ENCODE peak calls at places on chromosomes 6 and 20, in seven cellular contexts. F is tibial nerve, Z is gastrocnemius medialis, U is fibroblast of lung, Q is esophagus squamous epithelium, I is psoas muscle, J is colonic mucosa. R is an unnamed sample. For H3K27me3, the result is how much of the 10 kb centered on the place peaks cover.

GRCh38 chr6:57021086-57021720 is 25.3 kb upstream of the KIAA1586 start:
- DNase-seq in Z (no peak), Q (no peak), F (no peak), I (no peak), U (peak), J (no peak), R (no peak)

GRCh38 chr6:35392111-35392702 is 49.8 kb downstream of the PPARD start:
- DNase-seq in U (no peak), Z (no peak), I (no peak), F (no peak), Q (no peak), J (peak), R (no peak)

GRCh38 chr6:109766167-109766566 is 75.1 kb downstream of the FIG4 start:
- DNase-seq in U (no peak), I (no peak), Q (no peak), J (no peak), F (no peak), Z (peak), R (no peak)

GRCh38 chr6:33375143-33375649 is 16.4 kb upstream of the KIFC1 start:
- DNase-seq in U (peak), F (peak), Z (peak), I (peak), Q (no peak), J (peak), R (peak)

GRCh38 chr6:35599761-35600658 is 87.3 kb upstream of the TULP1 start:
- DNase-seq in F (no peak), Z (no peak), I (no peak), U (no peak), J (no peak), Q (no peak), R (no peak)

GRCh38 chr6:149925974-149926777 is 3.3 kb upstream of the RAET1G start:
- DNase-seq in F (peak), J (peak), Z (peak), U (peak), Q (peak), I (peak), R (peak)

GRCh38 chr6:161360505-161360904 is 86.6 kb upstream of the AGPAT4 start:
- DNase-seq in Q (no peak), U (no peak), Z (no peak), F (no peak), I (no peak), J (no peak), R (no peak)

GRCh38 chr20:32004963-32005362 is 5.3 kb upstream of the CCM2L start:
- DNase-seq in I (no peak), Q (no peak), F (no peak), U (peak), J (no peak), Z (no peak), R (no peak)

GRCh38 chr6:129133770-129134192 is 250.8 kb downstream of the LAMA2 start:
- DNase-seq in Q (no peak), Z (no peak), J (no peak), I (no peak), F (no peak), U (peak), R (no peak)

GRCh38 chr6:84752118-84752850 is 12.1 kb downstream of the TBX18 start:
- DNase-seq in I (no peak), F (no peak), U (no peak), Q (no peak), Z (no peak), J (no peak), R (no peak)

GRCh38 chr6:5730586-5731263 is 276.0 kb downstream of the NRN1 start:
- DNase-seq in I (no peak), Z (no peak), J (no peak), Q (no peak), U (peak), F (no peak), R (no peak)

GRCh38 chr6:156741287-156742073 is 35.7 kb upstream of the ARID1B start:
- DNase-seq in U (no peak), J (no peak), I (no peak), F (no peak), Q (no peak), Z (no peak), R (no peak)

GRCh38 chr6:97361286-97361685 is 78.3 kb upstream of the MMS22L start:
- DNase-seq in J (no peak), I (no peak), Z (no peak), F (no peak), Q (no peak), U (no peak), R (no peak)

GRCh38 chr6:163392533-163392932 is 22.0 kb upstream of the QKI start:
- DNase-seq in U (peak), I (no peak), Z (no peak), Q (no peak), J (no peak), F (no peak), R (peak)

GRCh38 chr6:119283979-119284545 is 65.5 kb downstream of the MAN1A1 start:
- DNase-seq in J (no peak), U (no peak), Z (no peak), Q (no peak), I (no peak), F (no peak), R (no peak)

GRCh38 chr6:85798934-85799490 is 156.3 kb upstream of the SYNCRIP start:
- DNase-seq in Q (no peak), J (no peak), U (no peak), F (no peak), I (no peak), Z (no peak), R (no peak)

GRCh38 chr20:23144856-23145255 is 58.7 kb upstream of the CD93 start:
- DNase-seq in J (no peak), U (no peak), Q (no peak), F (no peak), I (peak), Z (no peak), R (no peak)

GRCh38 chr6:101126501-101126900 is 245.4 kb upstream of the ASCC3 start:
- DNase-seq in J (no peak), U (no peak), Q (no peak), F (no peak), I (no peak), Z (no peak), R (no peak)

GRCh38 chr20:25867776-25868649 is 171.4 kb upstream of the ZNF337 start:
- DNase-seq in J (peak), I (peak), F (no peak), Z (peak), U (peak), Q (no peak), R (peak)

GRCh38 chr6:52990342-52990741 is 4.7 kb downstream of the GSTA4 start:
- DNase-seq in F (no peak), I (no peak), J (peak), Q (no peak), U (peak), Z (no peak), R (no peak)

GRCh38 chr6:154229796-154230195 is 126.8 kb downstream of the IPCEF1 start:
- DNase-seq in Z (no peak), J (no peak), I (no peak), U (no peak), F (no peak), Q (no peak), R (no peak)

GRCh38 chr6:6694368-6694780 is 105.9 kb downstream of the LY86 start:
- DNase-seq in U (no peak), F (no peak), Z (no peak), I (no peak), J (peak), Q (no peak), R (no peak)

GRCh38 chr6:73548458-73549446 is 27.9 kb upstream of the EEF1A1 start:
- DNase-seq in U (no peak), Q (no peak), I (no peak), F (no peak), J (no peak), Z (no peak), R (peak)

GRCh38 chr6:110013396-110013795 is 35.3 kb downstream of the GPR6 start:
- DNase-seq in J (no peak), F (no peak), U (no peak), I (no peak), Q (no peak), Z (no peak), R (no peak)

GRCh38 chr20:38557174-38557573 is 23.8 kb upstream of the ADIG start:
- DNase-seq in Q (no peak), I (no peak), J (no peak), U (no peak), F (no peak), Z (no peak), R (no peak)

GRCh38 chr6:106963544-106963943 is 11.0 kb downstream of the CD24 start:
- DNase-seq in Z (no peak), Q (no peak), I (no peak), F (no peak), J (no peak), U (no peak), R (no peak)

GRCh38 chr20:43749734-43750294 is 23.0 kb upstream of the GTSF1L start:
- DNase-seq in F (peak), Z (peak), J (peak), U (peak), I (peak), Q (no peak), R (peak)

GRCh38 chr6:148577687-148578488 is 168.9 kb upstream of the UST start:
- DNase-seq in F (peak), U (peak), J (peak), Z (peak), I (peak), Q (no peak), R (peak)

GRCh38 chr6:144744720-144745119 is 459.6 kb downstream of the UTRN start:
- DNase-seq in Z (no peak), J (no peak), Q (no peak), U (no peak), F (no peak), I (no peak), R (no peak)

GRCh38 chr6:9405369-9405768 is 970.0 kb upstream of the SLC35B3 start:
- DNase-seq in J (no peak), U (peak), Q (no peak), F (no peak), Z (no peak), I (no peak), R (no peak)

GRCh38 chr6:2021713-2022125 is 223.7 kb downstream of the GMDS start:
- DNase-seq in Z (peak), U (peak), F (peak), J (peak), Q (no peak), I (peak), R (no peak)

GRCh38 chr6:91087864-91088263 is 501.0 kb upstream of the MAP3K7 start:
- DNase-seq in Q (no peak), J (no peak), U (no peak), F (no peak), I (no peak), Z (no peak), R (no peak)

GRCh38 chr6:139257821-139258398 is 33.9 kb downstream of the TXLNB start:
- DNase-seq in F (no peak), Q (no peak), J (no peak), U (no peak), Z (no peak), I (no peak), R (no peak)

GRCh38 chr6:105024803-105025202 is 67.9 kb downstream of the LIN28B start:
- DNase-seq in J (no peak), U (no peak), F (no peak), I (no peak), Z (no peak), Q (no peak), R (no peak)
- H3K4me3 ChIP-seq in J (no peak), U (no peak), F (no peak), I (no peak), Z (no peak), Q (no peak), R (no peak)

DNA sequence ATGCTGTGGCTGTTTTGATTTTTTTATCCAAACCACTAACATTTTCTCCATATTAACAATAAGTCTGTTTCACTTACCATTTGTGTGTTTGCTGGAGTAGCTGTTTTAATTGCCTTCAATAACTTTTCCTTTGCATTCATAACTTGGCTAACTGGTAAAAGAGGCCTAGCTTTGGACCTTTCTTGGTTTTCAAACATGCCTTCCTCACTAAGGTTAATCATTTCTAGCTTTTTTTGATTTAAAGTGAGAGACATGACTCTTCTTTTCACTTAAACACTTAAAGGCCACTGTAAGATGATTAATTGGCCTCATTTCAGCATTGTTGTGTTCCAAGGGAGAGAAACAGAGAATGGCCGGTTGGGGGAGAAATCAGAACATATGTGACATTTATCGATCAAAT is 2.9 kb downstream of the WFDC12 start:
- DNase-seq in Z (no peak), F (no peak), U (no peak), J (no peak), Q (no peak), I (no peak), R (no peak)
- H3K27me3 ChIP-seq in Z (under half), F (under half), U (under half), J (under half), Q (under half), I (under half), R (under half)

GRCh38 chr6:81751388-81752083 is 945 bp downstream of the TENT5A start:
- DNase-seq in F (peak), Z (peak), U (peak), I (peak), Q (peak), J (peak), R (peak)
- H3K4me3 ChIP-seq in F (peak), Z (peak), U (peak), I (peak), Q (peak), J (peak), R (peak)

DNA sequence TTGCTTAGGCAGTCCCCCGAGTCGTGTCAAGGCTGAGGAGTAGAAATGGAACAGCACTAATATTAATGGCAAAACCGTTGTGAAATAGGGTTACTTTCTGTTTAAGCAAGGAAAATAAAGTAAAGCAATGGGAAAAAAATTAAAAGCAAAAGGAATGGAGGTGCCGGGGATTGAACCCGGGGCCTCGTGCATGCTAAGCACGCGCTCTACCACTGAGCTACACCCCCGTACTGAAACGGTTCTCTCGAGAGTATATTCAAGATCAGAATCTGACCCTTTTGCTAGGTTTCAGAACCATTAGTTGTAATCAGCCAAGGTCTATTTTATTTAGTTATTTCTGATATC is 85.5 kb downstream of the TRIM27 start:
- DNase-seq in U (peak), F (no peak), I (no peak), Q (no peak), Z (no peak), J (peak), R (peak)
- H3K27me3 ChIP-seq in U (under half), F (under half), I (under half), Q (under half), Z (under half), J (under half), R (under half)

GRCh38 chr6:169342655-169343054 is 89.0 kb upstream of the THBS2 start:
- DNase-seq in J (no peak), U (no peak), Z (no peak), Q (no peak), I (no peak), F (no peak), R (no peak)

GRCh38 chr6:169345198-169345597 is 91.6 kb upstream of the THBS2 start:
- DNase-seq in Q (no peak), U (peak), F (no peak), I (no peak), J (no peak), Z (no peak), R (no peak)

GRCh38 chr6:169341706-169342105 is 88.1 kb upstream of the THBS2 start:
- DNase-seq in I (no peak), F (no peak), J (no peak), U (no peak), Z (no peak), Q (no peak), R (no peak)

GRCh38 chr6:169344651-169345050 is 91.0 kb upstream of the THBS2 start:
- DNase-seq in J (no peak), I (no peak), Z (no peak), F (no peak), Q (no peak), U (no peak), R (no peak)

DNA sequence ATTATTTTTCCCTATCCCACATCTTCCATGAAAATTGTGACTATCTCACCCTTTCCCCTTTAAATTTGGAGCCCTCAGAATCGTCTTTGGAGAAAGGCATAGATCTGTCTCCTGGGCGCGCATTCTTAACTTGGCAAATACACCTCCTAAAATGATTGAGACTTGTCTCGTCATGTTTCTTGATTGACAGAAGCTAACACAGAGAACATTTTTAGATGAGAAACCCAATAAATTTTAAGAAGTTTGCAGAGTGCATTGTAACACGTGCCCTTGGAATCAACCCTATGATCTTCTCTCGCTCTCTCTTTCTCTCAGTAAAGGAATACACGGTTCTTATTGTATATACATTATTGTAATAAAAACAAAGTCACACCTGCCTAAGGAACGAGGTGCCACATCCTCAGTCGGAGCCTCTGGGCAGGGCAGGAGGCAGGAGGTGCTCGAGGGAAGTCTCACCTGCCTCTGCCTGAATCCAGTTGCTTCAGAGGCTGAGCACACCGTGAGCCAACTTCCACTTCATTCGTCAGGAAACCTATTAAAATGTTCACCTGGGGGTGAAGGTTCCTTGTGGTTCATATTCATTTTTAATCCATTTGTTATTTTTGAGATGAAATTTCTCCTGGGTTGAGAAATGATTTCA is 90.4 kb upstream of the THBS2 start:
- DNase-seq in J (no peak), Q (no peak), I (no peak), Z (no peak), U (no peak), F (no peak), R (no peak)
- H3K4me3 ChIP-seq in J (no peak), Q (no peak), I (no peak), Z (no peak), U (no peak), F (no peak), R (no peak)

DNA sequence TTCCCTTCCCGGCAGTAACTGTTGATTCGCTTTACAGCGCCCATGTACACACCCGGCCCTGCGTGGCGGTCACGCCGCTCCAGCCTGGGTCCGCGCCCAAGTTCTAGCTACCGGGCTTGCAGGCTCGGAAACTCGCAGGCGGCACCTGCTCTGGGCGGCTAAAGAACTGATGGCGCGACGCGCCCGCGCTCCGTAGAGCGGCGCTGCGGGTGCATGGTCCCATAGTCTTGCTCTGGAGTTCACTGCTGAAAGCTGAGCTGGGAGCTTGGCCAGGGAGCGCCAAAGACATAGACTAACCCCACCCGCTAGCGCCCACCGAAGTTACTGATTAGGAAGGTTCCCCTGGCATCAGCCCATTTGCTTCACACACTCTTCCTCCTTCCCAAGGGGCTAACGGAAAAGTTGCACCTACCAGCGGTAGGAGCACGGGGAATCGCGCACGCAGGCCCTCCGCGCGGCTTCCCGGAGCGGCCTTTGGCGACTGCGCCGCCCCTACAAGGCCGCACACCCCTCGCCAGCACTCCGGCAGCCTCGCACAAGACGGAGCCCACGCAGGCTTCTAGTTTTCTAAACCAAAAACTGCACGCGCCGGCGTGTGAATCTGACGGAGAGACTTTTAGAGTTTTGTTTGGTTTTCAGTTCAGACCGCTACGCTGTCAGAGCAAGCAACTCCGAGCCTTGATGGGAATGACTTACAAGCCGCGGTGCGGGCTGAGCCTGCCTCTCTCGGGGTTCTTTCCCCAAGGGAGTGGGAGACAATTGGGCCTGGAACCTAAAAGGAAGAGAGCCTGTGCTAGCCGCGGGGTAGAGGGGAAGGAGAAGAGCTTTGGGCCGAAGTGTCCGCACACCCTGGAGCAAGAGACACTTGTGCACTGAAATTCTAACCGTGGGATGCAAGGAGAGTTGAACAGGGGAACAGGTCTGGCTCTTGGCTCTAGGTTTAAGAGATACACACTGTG is 994 bp upstream of the POU3F2 start:
- DNase-seq in J (no peak), I (no peak), U (peak), Q (no peak), Z (no peak), F (no peak), R (peak)
- H3K27me3 ChIP-seq in J (half or more), I (under half), U (half or more), Q (half or more), Z (half or more), F (half or more), R (under half)

R was measured in right lobe of liver.